ENCODE peak calls at places on chromosomes 1 and 21, in nine cellular contexts. T, O, G, Z, A, B, I, U and P are unnamed samples.

GRCh38 chr21:46065215-46065992 is 32.5 kb upstream of the COL6A2 start:
- DNase-seq in B (peak; percentile 59), Z (peak; percentile 77), G (peak; percentile 54), I (no peak), T (peak; percentile 73), A (no peak), U (no peak), O (peak; percentile 58), P (no peak)

GRCh38 chr1:157199421-157199755 is 61.2 kb upstream of the ETV3 start:
- DNase-seq in G (no peak), A (no peak), Z (no peak), T (no peak), U (no peak), I (peak; percentile 13), O (peak; percentile 25), B (peak; percentile 17), P (no peak)

GRCh38 chr1:5992814-5993552 is 758 bp upstream of the NPHP4 start:
- DNase-seq in A (no peak), B (no peak), G (no peak), Z (no peak), T (no peak), O (no peak), U (no peak), I (no peak), P (peak; percentile 44)

GRCh38 chr1:26122988-26123973 is 11.7 kb downstream of the PDIK1L start:
- DNase-seq in T (no peak), Z (peak; percentile 29), A (no peak), O (peak; percentile 78), G (no peak), U (no peak), B (peak; percentile 70), I (peak; percentile 90), P (no peak)

GRCh38 chr1:1292851-1293250 is 12.6 kb downstream of the SCNN1D start:
- DNase-seq in T (no peak), O (no peak), G (no peak), A (no peak), Z (no peak), I (no peak), B (no peak), U (no peak), P (no peak)

GRCh38 chr1:170908942-170909341 is 26.4 kb upstream of the MROH9 start:
- DNase-seq in A (no peak), Z (no peak), B (no peak), G (no peak), U (no peak), T (no peak), I (no peak), O (no peak), P (no peak)

GRCh38 chr21:23921670-23922418 is 1685.4 kb downstream of the MRPL39 start:
- DNase-seq in A (no peak), G (peak; percentile 19), Z (no peak), B (no peak), U (no peak), I (no peak), T (no peak), O (no peak), P (no peak)

GRCh38 chr1:210394281-210394798 is 65.6 kb downstream of the HHAT start:
- DNase-seq in U (no peak), I (no peak), O (no peak), B (peak; percentile 24), Z (peak; percentile 34), A (no peak), T (no peak), G (no peak), P (no peak)

GRCh38 chr1:215523906-215524305 is 43.2 kb upstream of the KCTD3 start:
- DNase-seq in U (no peak), G (no peak), A (no peak), T (peak; percentile 60), Z (peak; percentile 45), I (no peak), B (no peak), O (peak; percentile 38), P (peak; percentile 27)

GRCh38 chr1:17568014-17568413 is 28.5 kb downstream of the ARHGEF10L start:
- DNase-seq in T (no peak), U (no peak), G (no peak), A (no peak), B (no peak), O (no peak), I (no peak), Z (no peak), P (no peak)

GRCh38 chr21:45536301-45537081 is 5.7 kb downstream of the SLC19A1 start:
- DNase-seq in A (no peak), T (no peak), I (no peak), U (no peak), G (no peak), Z (no peak), B (no peak), O (no peak), P (peak; percentile 95)

GRCh38 chr1:107941123-107941522 is 23.9 kb downstream of the VAV3 start:
- DNase-seq in A (no peak), U (no peak), T (no peak), G (no peak), O (peak; percentile 62), I (no peak), B (no peak), Z (peak; percentile 46), P (no peak)

GRCh38 chr1:62068978-62069377 is 125.7 kb upstream of the L1TD1 start:
- DNase-seq in B (peak; percentile 16), I (peak; percentile 81), T (peak; percentile 39), G (peak; percentile 22), U (peak; percentile 15), A (no peak), Z (peak; percentile 28), O (peak; percentile 44), P (no peak)

GRCh38 chr1:87915771-87916170 is 587.1 kb downstream of the LMO4 start:
- DNase-seq in Z (no peak), G (no peak), T (peak; percentile 35), O (no peak), I (peak; percentile 25), B (no peak), A (no peak), U (no peak), P (no peak)

GRCh38 chr1:94912263-94912986 is 14.5 kb downstream of the CNN3 start:
- DNase-seq in A (no peak), O (no peak), I (no peak), U (no peak), B (no peak), G (no peak), T (no peak), Z (no peak), P (no peak)

GRCh38 chr1:14826172-14826636 is 227.7 kb downstream of the KAZN start:
- DNase-seq in T (peak; percentile 96), B (peak; percentile 48), O (peak; percentile 95), Z (peak; percentile 93), A (no peak), U (peak; percentile 51), G (no peak), I (no peak), P (no peak)

GRCh38 chr1:30188329-30188728 is 535.1 kb downstream of the MATN1 start:
- DNase-seq in U (no peak), B (no peak), A (no peak), I (no peak), Z (no peak), T (no peak), G (no peak), O (no peak), P (no peak)
- TF ChIP-seq CTCF in U (no peak), B (no peak), A (no peak), I (no peak), Z (no peak), T (no peak), G (no peak), O (no peak), P (no peak)

GRCh38 chr1:200150721-200151120 is 123.2 kb downstream of the NR5A2 start:
- DNase-seq in I (peak; percentile 88), O (peak; percentile 56), T (peak; percentile 65), B (peak; percentile 26), U (no peak), G (no peak), A (no peak), Z (peak; percentile 59), P (no peak)
- H3K4me3 ChIP-seq in I (no peak overlapping the region), O (no peak overlapping the region), T (no peak overlapping the region), B (no peak overlapping the region), U (no peak overlapping the region), G (no peak overlapping the region), A (no peak overlapping the region), Z (no peak overlapping the region), P (no peak overlapping the region)

GRCh38 chr1:205319081-205320018 is 2.2 kb downstream of the NUAK2 start:
- DNase-seq in I (peak; percentile 81), G (peak; percentile 66), B (no peak), T (peak; percentile 78), O (peak; percentile 87), A (peak; percentile 88), U (peak; percentile 66), Z (peak; percentile 94), P (no peak)

GRCh38 chr1:205321959-205322283 is 376 bp upstream of the NUAK2 start:
- DNase-seq in A (no peak), B (no peak), U (no peak), I (no peak), G (no peak), O (no peak), Z (no peak), T (no peak), P (no peak)

GRCh38 chr1:205323794-205324193 is 2.2 kb upstream of the NUAK2 start:
- DNase-seq in U (no peak), Z (no peak), T (no peak), A (no peak), I (no peak), B (no peak), G (no peak), O (no peak), P (no peak)

GRCh38 chr1:205318231-205318991 is 3.1 kb downstream of the NUAK2 start:
- DNase-seq in T (no peak), A (peak; percentile 60), U (no peak), O (no peak), Z (no peak), B (no peak), G (no peak), I (peak; percentile 99), P (no peak)

DNA sequence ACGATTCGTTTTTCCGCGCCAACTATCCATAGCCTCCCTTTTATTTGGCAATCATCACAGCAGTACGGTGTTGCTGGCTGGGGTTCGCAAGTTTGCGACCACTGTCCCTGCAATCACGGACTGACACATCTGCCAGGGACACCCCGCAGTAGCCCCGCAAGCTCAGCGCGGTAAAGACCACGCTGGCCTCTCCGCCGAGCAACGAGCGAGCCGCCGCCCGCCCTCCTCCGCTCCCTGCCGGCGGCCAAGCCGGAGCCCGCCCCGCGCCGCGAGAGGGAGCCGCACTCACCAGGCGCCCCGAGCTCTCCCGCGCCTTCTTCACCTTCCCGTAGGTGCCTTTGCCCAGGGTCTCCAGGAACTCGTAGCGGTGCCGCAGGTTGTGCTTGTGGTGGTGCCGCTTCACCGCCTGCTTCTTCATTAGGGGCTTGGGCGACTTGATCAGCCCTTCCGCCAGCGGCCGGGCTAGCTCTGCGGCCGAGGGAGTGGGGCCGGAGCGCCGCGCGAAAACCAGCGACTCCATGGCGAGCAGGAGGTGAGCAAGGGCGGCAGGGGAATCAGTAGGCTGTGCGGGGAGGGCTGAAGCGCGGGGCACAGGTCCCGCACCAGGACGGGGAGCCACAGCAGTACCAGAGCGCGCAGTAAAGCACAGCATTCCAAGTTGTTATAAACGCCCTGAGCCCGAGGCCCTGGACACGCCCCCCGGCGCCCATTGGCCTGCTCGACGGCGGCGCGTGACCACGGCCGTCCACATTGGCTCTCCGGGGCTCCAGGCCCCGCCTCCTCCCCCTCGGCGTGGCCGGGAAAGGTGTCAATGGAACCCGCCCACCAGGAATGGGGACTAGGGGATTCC is at the start of gene NUAK2:
- DNase-seq in U (peak; percentile 90), O (peak; percentile 91), Z (peak; percentile 89), A (peak; percentile 94), T (peak; percentile 82), B (peak; percentile 91), G (peak; percentile 96), I (peak; percentile 79), P (peak; percentile 100)
- TF ChIP-seq CTCF in U (no peak), O (peak; percentile 35), Z (no peak), A (peak; percentile 32), T (peak; percentile 25), B (peak; percentile 40), G (no peak), I (peak; percentile 47), P (peak; percentile 69)

GRCh38 chr21:17803536-17803935 is 15.6 kb downstream of the C21orf91 start:
- DNase-seq in G (no peak), O (no peak), Z (peak; percentile 43), I (no peak), T (no peak), A (no peak), U (no peak), B (no peak), P (no peak)
- H3K4me3 ChIP-seq in G (no peak overlapping the region), O (no peak overlapping the region), Z (no peak overlapping the region), I (no peak overlapping the region), T (no peak overlapping the region), A (no peak overlapping the region), U (no peak overlapping the region), B (no peak overlapping the region), P (no peak overlapping the region)